ENCODE peak calls at places on chromosomes 2 and 18, in five cellular contexts. One of them, this sample, is unnamed.

GRCh38 chr18:79405781-79406575 is 10.2 kb downstream of the NFATC1 start:
- DNase-seq in activated CD4-positive, CD25-positive, alpha-beta regulatory T cell treated with anti-CD3 and anti-CD28 coated beads, Interleukin-2, amount 50 U/mL, for 72 hours: peak
- DNase-seq in NCI-H1436: no peak
- DNase-seq in PC-9: no peak
- DNase-seq in amniotic stem cell: no peak
- DNase-seq in this sample: no peak

GRCh38 chr18:44771572-44771956 is 90.9 kb downstream of the SETBP1 start:
- DNase-seq in activated CD4-positive, CD25-positive, alpha-beta regulatory T cell treated with anti-CD3 and anti-CD28 coated beads, Interleukin-2, amount 50 U/mL, for 72 hours: no peak
- DNase-seq in amniotic stem cell: no peak
- DNase-seq in NCI-H1436: no peak
- DNase-seq in PC-9: no peak
- DNase-seq in this sample: no peak

GRCh38 chr2:12005886-12006681 is 259.7 kb downstream of the LPIN1 start:
- DNase-seq in PC-9: peak
- DNase-seq in amniotic stem cell: no peak
- DNase-seq in NCI-H1436: peak
- DNase-seq in activated CD4-positive, CD25-positive, alpha-beta regulatory T cell treated with anti-CD3 and anti-CD28 coated beads, Interleukin-2, amount 50 U/mL, for 72 hours: peak
- DNase-seq in this sample: peak

GRCh38 chr2:95046371-95047112 is 21.0 kb downstream of the MAL start:
- DNase-seq in PC-9: no peak
- DNase-seq in amniotic stem cell: no peak
- DNase-seq in NCI-H1436: no peak
- DNase-seq in activated CD4-positive, CD25-positive, alpha-beta regulatory T cell treated with anti-CD3 and anti-CD28 coated beads, Interleukin-2, amount 50 U/mL, for 72 hours: no peak
- DNase-seq in this sample: no peak

GRCh38 chr2:100998235-100998573 is 3.9 kb upstream of the RPL31 start:
- DNase-seq in activated CD4-positive, CD25-positive, alpha-beta regulatory T cell treated with anti-CD3 and anti-CD28 coated beads, Interleukin-2, amount 50 U/mL, for 72 hours: no peak
- DNase-seq in PC-9: no peak
- DNase-seq in NCI-H1436: no peak
- DNase-seq in amniotic stem cell: no peak
- DNase-seq in this sample: no peak

GRCh38 chr2:197615033-197615652 is 60.2 kb downstream of the RFTN2 start:
- DNase-seq in PC-9: peak
- DNase-seq in amniotic stem cell: no peak
- DNase-seq in NCI-H1436: no peak
- DNase-seq in activated CD4-positive, CD25-positive, alpha-beta regulatory T cell treated with anti-CD3 and anti-CD28 coated beads, Interleukin-2, amount 50 U/mL, for 72 hours: no peak
- DNase-seq in this sample: no peak

GRCh38 chr2:180021850-180022249 is 14.8 kb upstream of the CWC22 start:
- DNase-seq in PC-9: no peak
- DNase-seq in amniotic stem cell: no peak
- DNase-seq in NCI-H1436: no peak
- DNase-seq in activated CD4-positive, CD25-positive, alpha-beta regulatory T cell treated with anti-CD3 and anti-CD28 coated beads, Interleukin-2, amount 50 U/mL, for 72 hours: no peak
- DNase-seq in this sample: no peak

GRCh38 chr2:212863185-212863588 is 288.2 kb downstream of the IKZF2 start:
- DNase-seq in activated CD4-positive, CD25-positive, alpha-beta regulatory T cell treated with anti-CD3 and anti-CD28 coated beads, Interleukin-2, amount 50 U/mL, for 72 hours: peak
- DNase-seq in amniotic stem cell: no peak
- DNase-seq in PC-9: peak
- DNase-seq in NCI-H1436: peak
- DNase-seq in this sample: peak

GRCh38 chr18:59172664-59173249 is 33.1 kb downstream of the SEC11C start:
- DNase-seq in activated CD4-positive, CD25-positive, alpha-beta regulatory T cell treated with anti-CD3 and anti-CD28 coated beads, Interleukin-2, amount 50 U/mL, for 72 hours: no peak
- DNase-seq in NCI-H1436: no peak
- DNase-seq in PC-9: no peak
- DNase-seq in amniotic stem cell: no peak
- DNase-seq in this sample: no peak

GRCh38 chr2:152098798-152099654 is at the start of gene CACNB4:
- DNase-seq in activated CD4-positive, CD25-positive, alpha-beta regulatory T cell treated with anti-CD3 and anti-CD28 coated beads, Interleukin-2, amount 50 U/mL, for 72 hours: no peak
- DNase-seq in amniotic stem cell: no peak
- DNase-seq in PC-9: no peak
- DNase-seq in NCI-H1436: no peak
- DNase-seq in this sample: peak

GRCh38 chr2:130158631-130159030 is 13.7 kb upstream of the CCDC74B start:
- DNase-seq in PC-9: no peak
- DNase-seq in activated CD4-positive, CD25-positive, alpha-beta regulatory T cell treated with anti-CD3 and anti-CD28 coated beads, Interleukin-2, amount 50 U/mL, for 72 hours: no peak
- DNase-seq in NCI-H1436: no peak
- DNase-seq in amniotic stem cell: no peak
- DNase-seq in this sample: no peak

GRCh38 chr18:58114766-58115165 is 70.7 kb downstream of the NEDD4L start:
- DNase-seq in amniotic stem cell: no peak
- DNase-seq in NCI-H1436: no peak
- DNase-seq in activated CD4-positive, CD25-positive, alpha-beta regulatory T cell treated with anti-CD3 and anti-CD28 coated beads, Interleukin-2, amount 50 U/mL, for 72 hours: no peak
- DNase-seq in PC-9: no peak
- DNase-seq in this sample: no peak

GRCh38 chr2:168884990-168885389 is 5.2 kb downstream of the SPC25 start:
- DNase-seq in NCI-H1436: no peak
- DNase-seq in activated CD4-positive, CD25-positive, alpha-beta regulatory T cell treated with anti-CD3 and anti-CD28 coated beads, Interleukin-2, amount 50 U/mL, for 72 hours: no peak
- DNase-seq in amniotic stem cell: no peak
- DNase-seq in PC-9: no peak
- DNase-seq in this sample: peak

GRCh38 chr18:832085-832681 is 20.1 kb upstream of the YES1 start:
- DNase-seq in NCI-H1436: peak
- DNase-seq in PC-9: no peak
- DNase-seq in amniotic stem cell: no peak
- DNase-seq in activated CD4-positive, CD25-positive, alpha-beta regulatory T cell treated with anti-CD3 and anti-CD28 coated beads, Interleukin-2, amount 50 U/mL, for 72 hours: no peak
- DNase-seq in this sample: no peak

GRCh38 chr2:203871371-203871983 is 3.9 kb downstream of the CTLA4 start:
- DNase-seq in NCI-H1436: no peak
- DNase-seq in PC-9: no peak
- DNase-seq in amniotic stem cell: no peak
- DNase-seq in activated CD4-positive, CD25-positive, alpha-beta regulatory T cell treated with anti-CD3 and anti-CD28 coated beads, Interleukin-2, amount 50 U/mL, for 72 hours: no peak
- DNase-seq in this sample: no peak

GRCh38 chr18:8139127-8139591 is 470.1 kb upstream of the RAB12 start:
- DNase-seq in NCI-H1436: no peak
- DNase-seq in amniotic stem cell: no peak
- DNase-seq in activated CD4-positive, CD25-positive, alpha-beta regulatory T cell treated with anti-CD3 and anti-CD28 coated beads, Interleukin-2, amount 50 U/mL, for 72 hours: no peak
- DNase-seq in PC-9: no peak
- DNase-seq in this sample: no peak

GRCh38 chr2:167253025-167253424 is 364.7 kb downstream of the XIRP2 start:
- DNase-seq in NCI-H1436: no peak
- DNase-seq in PC-9: no peak
- DNase-seq in activated CD4-positive, CD25-positive, alpha-beta regulatory T cell treated with anti-CD3 and anti-CD28 coated beads, Interleukin-2, amount 50 U/mL, for 72 hours: no peak
- DNase-seq in amniotic stem cell: no peak
- DNase-seq in this sample: peak

GRCh38 chr18:46055841-46056240 is 16.2 kb downstream of the PSTPIP2 start:
- DNase-seq in PC-9: no peak
- DNase-seq in amniotic stem cell: no peak
- DNase-seq in activated CD4-positive, CD25-positive, alpha-beta regulatory T cell treated with anti-CD3 and anti-CD28 coated beads, Interleukin-2, amount 50 U/mL, for 72 hours: no peak
- DNase-seq in NCI-H1436: no peak
- DNase-seq in this sample: no peak

GRCh38 chr2:227423633-227424499 is 36.1 kb upstream of the SCYGR1 start:
- DNase-seq in PC-9: no peak
- DNase-seq in amniotic stem cell: no peak
- DNase-seq in NCI-H1436: no peak
- DNase-seq in activated CD4-positive, CD25-positive, alpha-beta regulatory T cell treated with anti-CD3 and anti-CD28 coated beads, Interleukin-2, amount 50 U/mL, for 72 hours: no peak
- DNase-seq in this sample: no peak

This sample was measured in ACHN.